ENCODE peak calls at places on chromosomes 3 and 15, in five cellular contexts. One of them, this sample, is unnamed.

GRCh38 chr3:135249186-135249585 is 454.1 kb downstream of the EPHB1 start:
- DNase-seq in stomach: no peak
- DNase-seq in cardiac fibroblast: no peak
- DNase-seq in endothelial cell of umbilical vein: no peak
- DNase-seq in adrenal gland: no peak
- DNase-seq in this sample: no peak

GRCh38 chr3:72818092-72818721 is 30.0 kb downstream of the SHQ1 start:
- DNase-seq in adrenal gland: no peak
- DNase-seq in endothelial cell of umbilical vein: peak
- DNase-seq in stomach: no peak
- DNase-seq in cardiac fibroblast: peak
- DNase-seq in this sample: no peak

GRCh38 chr3:195885036-195885871 is 23.1 kb downstream of the TNK2 start:
- DNase-seq in cardiac fibroblast: peak
- DNase-seq in adrenal gland: no peak
- DNase-seq in stomach: no peak
- DNase-seq in endothelial cell of umbilical vein: no peak
- DNase-seq in this sample: no peak

GRCh38 chr3:120348065-120348980 is 831 bp downstream of the LRRC58 start:
- DNase-seq in stomach: no peak
- DNase-seq in cardiac fibroblast: peak
- DNase-seq in adrenal gland: no peak
- DNase-seq in endothelial cell of umbilical vein: peak
- DNase-seq in this sample: no peak

GRCh38 chr15:70559223-70559823 is 204.0 kb downstream of the UACA start:
- DNase-seq in cardiac fibroblast: peak
- DNase-seq in stomach: peak
- DNase-seq in endothelial cell of umbilical vein: peak
- DNase-seq in adrenal gland: peak
- DNase-seq in this sample: peak

GRCh38 chr3:197256836-197257444 is 41.5 kb downstream of the DLG1 start:
- DNase-seq in cardiac fibroblast: peak
- DNase-seq in adrenal gland: peak
- DNase-seq in stomach: no peak
- DNase-seq in endothelial cell of umbilical vein: peak
- DNase-seq in this sample: no peak

GRCh38 chr3:71142440-71143161 is 440.9 kb downstream of the FOXP1 start:
- DNase-seq in cardiac fibroblast: no peak
- DNase-seq in adrenal gland: no peak
- DNase-seq in endothelial cell of umbilical vein: peak
- DNase-seq in stomach: no peak
- DNase-seq in this sample: no peak

GRCh38 chr3:134471521-134472193 is 14.1 kb downstream of the ANAPC13 start:
- DNase-seq in adrenal gland: no peak
- DNase-seq in endothelial cell of umbilical vein: peak
- DNase-seq in stomach: no peak
- DNase-seq in cardiac fibroblast: peak
- DNase-seq in this sample: no peak

GRCh38 chr3:56758539-56758981 is 43.2 kb downstream of the ARHGEF3 start:
- DNase-seq in cardiac fibroblast: peak
- DNase-seq in stomach: peak
- DNase-seq in adrenal gland: peak
- DNase-seq in endothelial cell of umbilical vein: peak
- DNase-seq in this sample: no peak

GRCh38 chr3:32403663-32404062 is 12.0 kb downstream of the CMTM7 start:
- DNase-seq in endothelial cell of umbilical vein: no peak
- DNase-seq in cardiac fibroblast: no peak
- DNase-seq in stomach: no peak
- DNase-seq in adrenal gland: no peak
- DNase-seq in this sample: no peak

GRCh38 chr15:78951841-78952238 is 7.0 kb upstream of the CTSH start:
- DNase-seq in cardiac fibroblast: peak
- DNase-seq in stomach: peak
- DNase-seq in adrenal gland: peak
- DNase-seq in endothelial cell of umbilical vein: no peak
- DNase-seq in this sample: no peak

GRCh38 chr15:81752974-81753373 is 292.8 kb downstream of the MEX3B start:
- DNase-seq in stomach: no peak
- DNase-seq in endothelial cell of umbilical vein: no peak
- DNase-seq in cardiac fibroblast: peak
- DNase-seq in adrenal gland: no peak
- DNase-seq in this sample: no peak

GRCh38 chr3:64995857-64996564 is 308.2 kb upstream of the ADAMTS9 start:
- DNase-seq in endothelial cell of umbilical vein: peak
- DNase-seq in stomach: no peak
- DNase-seq in adrenal gland: no peak
- DNase-seq in cardiac fibroblast: peak
- DNase-seq in this sample: no peak

GRCh38 chr3:109071349-109072142 is 46.4 kb downstream of the MORC1 start:
- DNase-seq in adrenal gland: no peak
- DNase-seq in cardiac fibroblast: no peak
- DNase-seq in stomach: peak
- DNase-seq in endothelial cell of umbilical vein: no peak
- DNase-seq in this sample: no peak

GRCh38 chr3:71583569-71584215 is at the start of gene FOXP1:
- DNase-seq in adrenal gland: peak
- DNase-seq in endothelial cell of umbilical vein: peak
- DNase-seq in stomach: peak
- DNase-seq in cardiac fibroblast: peak
- DNase-seq in this sample: peak

GRCh38 chr3:81249540-81250029 is 511.9 kb downstream of the GBE1 start:
- DNase-seq in cardiac fibroblast: peak
- DNase-seq in adrenal gland: no peak
- DNase-seq in stomach: no peak
- DNase-seq in endothelial cell of umbilical vein: peak
- DNase-seq in this sample: no peak

GRCh38 chr3:196979545-196979944 is 10.9 kb upstream of the PIGZ start:
- DNase-seq in stomach: peak
- DNase-seq in endothelial cell of umbilical vein: no peak
- DNase-seq in adrenal gland: peak
- DNase-seq in cardiac fibroblast: peak
- DNase-seq in this sample: no peak

GRCh38 chr15:32119694-32120330 is 89.5 kb downstream of the CHRNA7 start:
- DNase-seq in stomach: no peak
- DNase-seq in adrenal gland: no peak
- DNase-seq in endothelial cell of umbilical vein: no peak
- DNase-seq in cardiac fibroblast: no peak
- DNase-seq in this sample: no peak

DNA sequence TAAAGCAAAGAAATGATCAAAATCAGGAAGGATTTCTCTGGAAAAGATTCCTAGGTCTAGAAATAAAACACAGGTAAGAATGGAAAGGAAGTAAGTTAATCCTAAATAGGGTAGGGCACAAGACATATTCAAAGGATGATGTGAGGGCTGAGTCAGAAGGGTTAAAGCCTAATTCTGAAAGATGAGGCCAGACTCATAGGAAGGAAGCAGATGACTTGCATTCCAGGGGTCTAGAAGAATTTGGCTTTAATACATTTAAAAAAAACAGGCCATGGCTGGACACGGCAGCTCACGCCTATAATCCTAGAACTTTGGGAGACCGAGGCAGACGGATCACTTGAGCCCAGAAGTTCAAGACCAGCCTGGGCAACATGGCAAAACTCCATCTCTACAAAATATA is 3.2 kb downstream of the SSR3 start:
- DNase-seq in endothelial cell of umbilical vein: no peak
- DNase-seq in adrenal gland: no peak
- DNase-seq in cardiac fibroblast: peak
- DNase-seq in stomach: no peak
- DNase-seq in this sample: no peak
- H3K4me3 ChIP-seq in endothelial cell of umbilical vein: no peak
- H3K4me3 ChIP-seq in adrenal gland: no peak
- H3K4me3 ChIP-seq in cardiac fibroblast: no peak
- H3K4me3 ChIP-seq in stomach: no peak
- H3K4me3 ChIP-seq in this sample: peak

GRCh38 chr3:55749036-55749435 is 261.9 kb upstream of the WNT5A start:
- DNase-seq in cardiac fibroblast: no peak
- DNase-seq in endothelial cell of umbilical vein: no peak
- DNase-seq in adrenal gland: no peak
- DNase-seq in stomach: no peak
- DNase-seq in this sample: no peak

GRCh38 chr3:55750525-55750924 is 263.4 kb upstream of the WNT5A start:
- DNase-seq in stomach: no peak
- DNase-seq in cardiac fibroblast: peak
- DNase-seq in endothelial cell of umbilical vein: no peak
- DNase-seq in adrenal gland: no peak
- DNase-seq in this sample: no peak

GRCh38 chr3:55742027-55742710 is 255.1 kb upstream of the WNT5A start:
- DNase-seq in cardiac fibroblast: no peak
- DNase-seq in adrenal gland: no peak
- DNase-seq in stomach: no peak
- DNase-seq in endothelial cell of umbilical vein: no peak
- DNase-seq in this sample: no peak

GRCh38 chr3:55751730-55752129 is 264.6 kb upstream of the WNT5A start:
- DNase-seq in cardiac fibroblast: no peak
- DNase-seq in endothelial cell of umbilical vein: no peak
- DNase-seq in stomach: no peak
- DNase-seq in adrenal gland: no peak
- DNase-seq in this sample: no peak

DNA sequence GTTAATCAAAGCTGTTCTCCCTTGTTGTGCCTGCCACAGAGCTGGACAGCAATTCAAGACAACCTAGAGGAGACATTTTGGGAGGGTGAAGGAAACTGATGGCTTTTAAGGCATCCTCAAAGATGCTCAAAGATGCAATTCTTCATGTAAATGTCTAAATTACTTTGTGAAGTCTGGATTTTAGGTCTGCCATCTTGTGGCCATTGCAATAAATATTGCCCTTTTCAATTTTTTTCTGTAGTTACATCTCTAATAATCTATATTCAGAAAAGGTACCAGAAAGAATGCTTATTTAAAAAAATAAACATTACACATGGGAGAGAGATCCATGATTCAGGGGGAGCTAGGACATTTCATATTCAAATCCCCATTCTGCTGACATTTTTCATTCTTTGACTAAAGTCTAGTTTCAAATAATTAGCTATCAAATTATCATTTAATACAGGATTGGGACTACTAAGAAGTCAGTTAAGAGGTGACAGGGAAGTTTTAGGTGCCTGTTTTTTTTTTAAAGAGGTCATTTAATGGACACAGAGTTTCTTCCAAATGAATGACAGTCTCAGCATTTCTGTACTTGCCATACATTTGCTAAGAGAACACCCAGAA is 259.8 kb upstream of the WNT5A start:
- DNase-seq in cardiac fibroblast: peak
- DNase-seq in stomach: no peak
- DNase-seq in adrenal gland: no peak
- DNase-seq in endothelial cell of umbilical vein: peak
- DNase-seq in this sample: no peak
- TF ChIP-seq CTCF in cardiac fibroblast: peak
- TF ChIP-seq CTCF in stomach: no peak
- TF ChIP-seq CTCF in adrenal gland: peak
- TF ChIP-seq CTCF in endothelial cell of umbilical vein: peak
- TF ChIP-seq CTCF in this sample: no peak

GRCh38 chr3:37990527-37990926 is at the start of gene VILL:
- DNase-seq in stomach: peak
- DNase-seq in cardiac fibroblast: no peak
- DNase-seq in endothelial cell of umbilical vein: no peak
- DNase-seq in adrenal gland: no peak
- DNase-seq in this sample: peak

GRCh38 chr3:37992271-37993066 is 1.9 kb downstream of the VILL start:
- DNase-seq in stomach: peak
- DNase-seq in adrenal gland: no peak
- DNase-seq in endothelial cell of umbilical vein: no peak
- DNase-seq in cardiac fibroblast: no peak
- DNase-seq in this sample: peak

GRCh38 chr3:37991823-37992222 is 1.2 kb downstream of the VILL start:
- DNase-seq in endothelial cell of umbilical vein: no peak
- DNase-seq in adrenal gland: no peak
- DNase-seq in stomach: peak
- DNase-seq in cardiac fibroblast: no peak
- DNase-seq in this sample: peak

GRCh38 chr3:37989821-37990480 is 635 bp upstream of the VILL start:
- DNase-seq in endothelial cell of umbilical vein: no peak
- DNase-seq in stomach: peak
- DNase-seq in cardiac fibroblast: no peak
- DNase-seq in adrenal gland: no peak
- DNase-seq in this sample: peak

GRCh38 chr3:37991109-37991508 is 523 bp downstream of the VILL start:
- DNase-seq in adrenal gland: no peak
- DNase-seq in stomach: peak
- DNase-seq in endothelial cell of umbilical vein: no peak
- DNase-seq in cardiac fibroblast: no peak
- DNase-seq in this sample: no peak
- H3K4me3 ChIP-seq in adrenal gland: no peak
- H3K4me3 ChIP-seq in stomach: peak
- H3K4me3 ChIP-seq in endothelial cell of umbilical vein: no peak
- H3K4me3 ChIP-seq in cardiac fibroblast: no peak
- H3K4me3 ChIP-seq in this sample: no peak

GRCh38 chr15:34336947-34337556 is 529 bp downstream of the SLC12A6 start:
- DNase-seq in adrenal gland: peak
- DNase-seq in stomach: no peak
- DNase-seq in cardiac fibroblast: no peak
- DNase-seq in endothelial cell of umbilical vein: no peak
- DNase-seq in this sample: no peak
- TF ChIP-seq CTCF in adrenal gland: no peak
- TF ChIP-seq CTCF in stomach: no peak
- TF ChIP-seq CTCF in cardiac fibroblast: no peak
- TF ChIP-seq CTCF in endothelial cell of umbilical vein: no peak
- TF ChIP-seq CTCF in this sample: no peak

GRCh38 chr15:40917585-40917984 is 11.6 kb upstream of the DLL4 start:
- DNase-seq in endothelial cell of umbilical vein: no peak
- DNase-seq in stomach: no peak
- DNase-seq in cardiac fibroblast: no peak
- DNase-seq in adrenal gland: no peak
- DNase-seq in this sample: no peak

GRCh38 chr15:40918799-40919392 is 10.2 kb upstream of the DLL4 start:
- DNase-seq in adrenal gland: no peak
- DNase-seq in endothelial cell of umbilical vein: peak
- DNase-seq in stomach: no peak
- DNase-seq in cardiac fibroblast: no peak
- DNase-seq in this sample: no peak

GRCh38 chr15:40915679-40916078 is 13.5 kb upstream of the DLL4 start:
- DNase-seq in cardiac fibroblast: no peak
- DNase-seq in adrenal gland: no peak
- DNase-seq in stomach: no peak
- DNase-seq in endothelial cell of umbilical vein: no peak
- DNase-seq in this sample: no peak

GRCh38 chr15:40915106-40915661 is 14.0 kb upstream of the DLL4 start:
- DNase-seq in adrenal gland: no peak
- DNase-seq in endothelial cell of umbilical vein: peak
- DNase-seq in cardiac fibroblast: no peak
- DNase-seq in stomach: no peak
- DNase-seq in this sample: no peak

DNA sequence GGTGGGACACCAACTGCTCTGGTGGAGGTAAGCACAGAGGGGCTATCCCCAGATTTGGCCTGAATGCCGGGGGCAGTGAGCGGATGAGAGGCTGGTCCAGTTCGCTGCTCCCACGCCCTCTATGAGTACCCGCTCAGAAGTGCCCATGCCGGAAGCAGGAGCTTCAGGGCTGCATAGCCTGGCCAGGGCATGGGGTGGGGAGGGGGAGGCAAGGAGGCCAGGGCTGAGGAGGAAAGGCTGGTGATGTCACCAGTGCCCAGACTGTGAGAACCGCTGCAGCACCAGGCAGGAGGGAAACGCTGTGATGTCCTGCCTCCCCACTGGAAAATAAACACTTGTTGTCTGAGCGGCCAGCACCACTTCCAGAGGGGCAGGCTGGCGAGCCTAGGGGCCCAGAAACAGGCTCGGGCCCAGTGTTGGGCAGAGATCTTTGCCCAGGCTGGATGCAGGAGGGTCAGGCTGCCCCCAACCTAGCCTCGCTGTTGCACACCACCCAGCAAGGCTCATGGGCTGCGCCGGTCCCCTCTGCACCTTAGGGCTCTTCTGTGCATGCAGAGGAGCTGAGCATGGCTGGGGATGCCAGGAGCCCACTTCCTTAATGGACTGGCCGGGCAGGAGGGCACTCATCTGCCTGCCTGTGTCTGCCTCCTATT is 10.9 kb upstream of the DLL4 start:
- DNase-seq in stomach: no peak
- DNase-seq in cardiac fibroblast: no peak
- DNase-seq in adrenal gland: no peak
- DNase-seq in endothelial cell of umbilical vein: peak
- DNase-seq in this sample: no peak
- H3K4me3 ChIP-seq in stomach: no peak
- H3K4me3 ChIP-seq in cardiac fibroblast: no peak
- H3K4me3 ChIP-seq in adrenal gland: no peak
- H3K4me3 ChIP-seq in endothelial cell of umbilical vein: no peak
- H3K4me3 ChIP-seq in this sample: no peak

This sample was measured in coronary artery.